ENCODE peak calls at places on chromosomes 11 and 22, in four cellular contexts. O is mesendoderm, G is A549, Q is fibroblast of lung. Y is an unnamed sample. For H3K4me1, the result is how much of the 10 kb centered on the place peaks cover.

GRCh38 chr11:3164540-3165151 is 464 bp downstream of the OSBPL5 start:
- DNase-seq in O (peak), Q (no peak), G (no peak), Y (peak)

GRCh38 chr11:130612291-130612802 is 163.9 kb downstream of the ADAMTS15 start:
- DNase-seq in O (peak), G (peak), Q (peak), Y (no peak)

GRCh38 chr11:61777234-61778090 is 14.9 kb downstream of the TMEM258 start:
- DNase-seq in G (no peak), O (no peak), Q (no peak), Y (peak)

GRCh38 chr22:48897959-48898358 is 929.7 kb downstream of the BRD1 start:
- DNase-seq in O (no peak), G (no peak), Q (no peak), Y (no peak)

GRCh38 chr11:102047305-102047924 is at the start of gene CFAP300:
- DNase-seq in G (peak), O (peak), Q (peak), Y (peak)

GRCh38 chr11:74256370-74257133 is 54.9 kb downstream of the P4HA3 start:
- DNase-seq in O (no peak), G (no peak), Q (no peak), Y (no peak)

GRCh38 chr11:10808553-10809372 is at the start of gene EIF4G2:
- DNase-seq in Q (peak), O (peak), G (peak), Y (peak)

GRCh38 chr11:2376751-2377451 is at the start of gene CD81:
- DNase-seq in Q (peak), G (peak), O (no peak), Y (peak)

GRCh38 chr11:73317373-73317772 is 9.3 kb downstream of the ARHGEF17 start:
- DNase-seq in G (no peak), O (no peak), Q (no peak), Y (peak)

GRCh38 chr22:20550851-20551744 is 43.7 kb downstream of the MED15 start:
- DNase-seq in O (no peak), G (no peak), Q (peak), Y (peak)
- H3K4me1 ChIP-seq in O (under half), G (under half), Q (under half), Y (half or more)

GRCh38 chr11:794766-795637 is 3.1 kb downstream of the SLC25A22 start:
- DNase-seq in Q (no peak), G (no peak), O (no peak), Y (no peak)

GRCh38 chr11:797300-798092 is 585 bp downstream of the SLC25A22 start:
- DNase-seq in O (peak), Q (peak), G (peak), Y (peak)

GRCh38 chr11:798093-798713 is at the start of gene SLC25A22:
- DNase-seq in O (peak), G (peak), Q (peak), Y (peak)

GRCh38 chr11:795638-796564 is 2.2 kb downstream of the SLC25A22 start:
- DNase-seq in O (no peak), Q (peak), G (no peak), Y (peak)

DNA sequence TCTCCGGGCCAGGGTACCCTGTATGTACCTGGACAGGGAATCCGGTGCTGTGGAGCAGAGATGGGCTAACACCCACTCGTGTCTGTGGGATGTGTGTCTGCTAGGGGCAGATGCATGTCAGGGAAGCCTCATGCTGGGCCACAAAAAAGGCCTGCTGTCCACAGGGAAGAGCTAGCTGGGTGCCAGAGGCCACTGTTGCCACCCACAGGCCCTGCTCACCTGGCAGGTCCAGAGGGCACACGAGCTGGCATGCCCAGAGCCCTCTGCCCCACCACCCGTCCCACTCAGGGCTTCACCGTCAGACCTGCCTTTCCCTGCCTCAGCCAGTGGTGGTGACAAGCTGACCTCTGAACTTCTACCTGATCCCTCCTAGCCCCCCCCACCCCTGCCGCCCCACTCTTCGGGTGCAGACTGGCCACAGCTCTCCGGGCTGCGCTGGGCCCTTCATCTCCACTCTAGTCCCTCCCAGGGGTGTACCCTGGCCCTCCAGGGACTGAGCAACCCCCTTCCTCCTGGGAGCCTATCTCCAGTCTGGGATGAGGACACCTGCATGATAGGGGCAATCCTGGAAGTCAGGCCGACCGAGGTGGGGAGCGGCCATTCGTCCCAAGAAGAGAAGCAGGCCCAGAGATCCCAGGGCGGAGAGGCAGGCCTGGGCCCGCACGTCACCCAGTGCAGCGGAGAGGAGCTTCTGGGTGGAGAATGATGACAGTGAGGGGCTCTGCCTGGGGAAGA is 1.3 kb downstream of the SLC25A22 start:
- DNase-seq in Q (no peak), O (no peak), G (no peak), Y (peak)
- H3K4me3 ChIP-seq in Q (peak), O (no peak), G (peak), Y (peak)

GRCh38 chr11:19724765-19725164 is 12.1 kb downstream of the NAV2 start:
- DNase-seq in G (no peak), Q (no peak), O (no peak), Y (no peak)

GRCh38 chr11:19723572-19724342 is 11.1 kb downstream of the NAV2 start:
- DNase-seq in G (no peak), O (no peak), Q (peak), Y (peak)

GRCh38 chr11:19727246-19727645 is 14.6 kb downstream of the NAV2 start:
- DNase-seq in O (no peak), Q (peak), G (no peak), Y (no peak)

GRCh38 chr11:19722702-19723101 is 10.1 kb downstream of the NAV2 start:
- DNase-seq in G (no peak), Q (no peak), O (no peak), Y (no peak)

DNA sequence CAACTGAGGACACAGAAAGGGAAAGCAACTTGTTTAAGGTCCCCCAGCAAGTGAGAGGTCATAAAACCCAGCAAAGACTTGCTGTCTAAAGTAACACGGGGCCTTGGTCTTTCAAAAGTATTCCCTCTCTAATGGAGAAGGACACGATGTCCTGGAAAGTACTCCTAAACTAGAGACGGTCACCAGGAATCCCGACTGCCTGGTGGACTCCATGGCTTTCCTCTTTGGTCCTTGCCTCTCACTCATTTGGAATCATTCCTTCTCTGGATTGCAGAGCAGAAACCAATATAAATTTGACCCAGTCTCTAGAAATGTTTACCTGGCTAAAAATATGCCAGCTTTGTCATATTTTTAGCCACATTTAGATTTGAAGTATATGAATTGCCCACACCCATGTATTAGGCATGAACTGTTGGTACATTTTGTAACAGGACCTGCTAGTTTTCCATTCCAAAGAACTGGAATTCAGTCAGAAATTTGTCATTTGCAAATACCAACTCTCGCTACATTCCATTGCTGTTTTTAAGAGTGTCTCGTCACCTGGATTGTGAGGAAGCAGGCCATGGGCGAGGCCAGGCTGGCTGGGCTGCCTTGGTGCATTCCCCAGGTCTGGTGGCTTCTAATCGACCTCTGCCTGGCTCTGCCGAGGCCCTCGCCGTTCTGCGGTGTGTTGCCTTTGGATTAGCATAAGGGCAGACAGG is 12.9 kb downstream of the NAV2 start:
- DNase-seq in O (peak), Q (no peak), G (no peak), Y (peak)
- H3K4me1 ChIP-seq in O (under half), Q (under half), G (under half), Y (under half)

DNA sequence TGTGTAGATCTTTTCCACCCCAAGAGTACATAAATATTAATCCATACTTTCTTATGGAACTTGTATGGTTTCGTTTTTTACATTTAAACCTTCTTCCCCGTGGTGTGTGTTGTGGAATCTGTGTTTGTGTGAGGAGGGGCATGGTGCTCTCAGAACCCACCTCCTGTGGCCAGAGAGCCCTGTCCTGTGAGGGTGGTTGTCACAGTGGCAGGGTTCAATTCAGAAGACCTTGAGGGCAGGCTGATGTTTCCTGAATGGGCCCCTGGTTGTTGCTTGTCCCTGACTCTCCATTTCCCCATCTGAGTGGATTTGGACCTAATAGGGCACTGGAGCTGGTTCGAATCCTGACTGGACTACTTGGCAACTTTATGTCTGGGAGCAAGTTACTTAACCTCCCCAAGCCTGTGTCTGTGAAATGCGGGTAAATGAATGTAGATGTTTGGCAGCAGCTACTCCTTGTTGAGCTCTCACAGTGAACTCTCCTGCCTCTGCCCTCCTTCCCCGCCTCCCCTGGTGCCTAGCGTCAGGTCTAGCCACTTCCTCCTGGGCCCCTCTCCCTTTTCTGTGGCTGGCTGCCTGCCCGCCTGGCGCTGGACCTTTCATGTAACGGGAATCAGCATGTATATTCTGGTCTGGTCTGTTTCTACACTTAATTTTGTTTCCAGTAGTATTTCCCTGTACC is 7.3 kb downstream of the NEAT1 start:
- DNase-seq in G (peak), O (no peak), Q (peak), Y (peak)
- H3K4me3 ChIP-seq in G (peak), O (no peak), Q (peak), Y (peak)

GRCh38 chr11:131893988-131894387 is 523.6 kb downstream of the NTM start:
- DNase-seq in G (no peak), O (no peak), Q (no peak), Y (no peak)

GRCh38 chr11:131895865-131896264 is 525.5 kb downstream of the NTM start:
- DNase-seq in Q (no peak), O (no peak), G (no peak), Y (no peak)

GRCh38 chr11:131894615-131895544 is 524.5 kb downstream of the NTM start:
- DNase-seq in G (no peak), Q (no peak), O (no peak), Y (no peak)

GRCh38 chr11:131889760-131890620 is 519.6 kb downstream of the NTM start:
- DNase-seq in G (no peak), Q (peak), O (peak), Y (no peak)

DNA sequence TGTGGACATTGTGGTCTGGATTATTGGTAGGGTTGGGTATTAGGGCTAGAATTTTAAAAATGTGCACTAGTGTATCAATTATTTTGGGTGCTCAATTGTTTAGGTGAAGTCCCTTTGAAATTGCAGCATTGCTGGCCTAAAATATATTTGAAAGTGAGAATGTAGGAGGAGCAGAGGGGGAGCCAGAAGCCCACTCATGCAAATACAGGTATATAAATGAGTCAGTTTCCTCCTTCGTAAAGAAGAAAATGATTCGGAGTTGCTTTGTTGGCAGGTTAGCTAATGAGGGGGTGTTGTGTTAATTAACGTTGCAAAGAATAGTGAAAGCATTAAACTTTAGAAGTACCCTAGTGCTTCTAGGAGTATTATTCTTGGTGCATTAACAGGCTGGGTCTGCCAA is 522.7 kb downstream of the NTM start:
- DNase-seq in G (no peak), O (no peak), Q (no peak), Y (no peak)
- H3K4me1 ChIP-seq in G (under half), O (under half), Q (under half), Y (under half)

GRCh38 chr11:66085071-66085470 is 15.0 kb downstream of the PACS1 start:
- DNase-seq in Q (no peak), O (no peak), G (no peak), Y (no peak)

GRCh38 chr11:66082936-66083698 is 13.0 kb downstream of the PACS1 start:
- DNase-seq in O (no peak), Q (no peak), G (no peak), Y (no peak)

GRCh38 chr11:66089067-66089466 is 19.0 kb downstream of the PACS1 start:
- DNase-seq in Q (no peak), O (no peak), G (no peak), Y (no peak)

GRCh38 chr11:66090288-66090687 is 20.2 kb downstream of the PACS1 start:
- DNase-seq in Q (no peak), G (no peak), O (no peak), Y (no peak)

DNA sequence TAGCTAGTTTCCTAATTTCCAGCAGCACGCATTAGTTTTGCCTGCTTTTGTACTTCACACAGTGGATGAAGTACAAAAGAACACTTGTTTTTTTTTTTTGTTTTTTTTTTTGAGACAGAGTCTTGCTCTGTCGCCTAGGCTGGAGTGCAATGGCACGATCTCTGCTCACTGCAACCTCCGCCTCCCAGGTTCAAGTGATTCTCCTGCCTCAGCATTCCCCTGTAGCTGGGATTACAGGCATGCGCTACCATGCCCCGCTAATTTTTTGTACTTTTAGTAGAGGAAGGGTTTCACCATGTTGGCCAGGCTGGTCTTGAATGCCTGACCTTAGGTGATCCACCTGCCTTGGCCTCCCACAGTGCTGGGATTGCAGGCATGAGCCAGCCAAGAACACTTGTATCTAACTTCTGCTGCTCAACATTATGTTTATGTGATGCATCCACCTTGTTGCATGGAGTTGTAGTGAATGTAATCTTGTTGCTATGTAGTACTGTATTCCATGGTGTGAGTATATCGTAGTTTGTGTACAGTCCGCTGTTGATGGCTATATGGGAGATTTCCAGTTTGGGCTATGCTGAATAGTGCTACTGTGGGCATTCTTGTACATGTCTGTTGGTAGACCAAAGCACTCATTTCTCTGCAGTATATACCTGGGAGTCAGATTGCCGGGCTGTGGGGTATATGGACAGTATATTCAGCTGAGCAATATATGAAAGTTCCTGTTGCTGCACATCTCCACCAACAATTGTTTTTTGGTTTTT is 17.3 kb downstream of the PACS1 start:
- DNase-seq in O (no peak), G (no peak), Q (no peak), Y (no peak)
- H3K4me3 ChIP-seq in O (no peak), G (no peak), Q (no peak), Y (no peak)

Y was measured in psoas muscle.